ENCODE peak calls at places on chromosomes 4 and X, in six cellular contexts. Z is vagina, L is H1, B is stomach, W is esophagus squamous epithelium, S is suprapubic skin. T is an unnamed sample.

GRCh38 chrX:637660-638481 is 7.3 kb downstream of the SHOX start:
- DNase-seq in Z (no peak), W (no peak), S (no peak), L (peak), B (peak), T (no peak)

GRCh38 chr4:188430384-188430783 is 291.1 kb downstream of the TRIML1 start:
- DNase-seq in B (no peak), Z (no peak), L (no peak), W (no peak), S (no peak), T (no peak)

GRCh38 chr4:147543039-147543438 is 62.1 kb downstream of the EDNRA start:
- DNase-seq in W (no peak), B (no peak), Z (no peak), L (no peak), S (no peak), T (no peak)

GRCh38 chr4:117455088-117455487 is 369.7 kb upstream of the TRAM1L1 start:
- DNase-seq in B (no peak), W (no peak), L (no peak), Z (no peak), S (no peak), T (no peak)

GRCh38 chrX:33086886-33087285 is 124.5 kb downstream of the DMD start:
- DNase-seq in W (no peak), L (no peak), S (no peak), B (no peak), Z (no peak), T (no peak)

GRCh38 chr4:182729527-182729926 is 187.7 kb downstream of the DCTD start:
- DNase-seq in W (no peak), S (no peak), B (no peak), Z (no peak), L (no peak), T (no peak)

GRCh38 chrX:78555401-78555980 is 103.6 kb downstream of the RTL3 start:
- DNase-seq in B (no peak), L (no peak), S (no peak), Z (no peak), W (no peak), T (no peak)

GRCh38 chr4:139951051-139951450 is 202.9 kb downstream of the MAML3 start:
- DNase-seq in B (no peak), W (no peak), Z (no peak), S (no peak), L (no peak), T (no peak)

GRCh38 chr4:121148621-121149020 is 15.5 kb downstream of the TNIP3 start:
- DNase-seq in L (no peak), B (no peak), Z (no peak), W (no peak), S (no peak), T (no peak)

GRCh38 chrX:19174401-19175025 is 52.2 kb upstream of the ADGRG2 start:
- DNase-seq in W (no peak), S (no peak), Z (no peak), B (no peak), L (no peak), T (no peak)

GRCh38 chr4:1559896-1560650 is 124.0 kb downstream of the FAM53A start:
- DNase-seq in B (no peak), L (no peak), W (no peak), S (no peak), Z (no peak), T (no peak)

GRCh38 chrX:37745354-37745753 is 34.5 kb upstream of the CYBB start:
- DNase-seq in Z (no peak), S (no peak), L (peak), W (no peak), B (peak), T (peak)

GRCh38 chr4:55356991-55357461 is 11.0 kb downstream of the SRD5A3 start:
- DNase-seq in W (no peak), S (no peak), L (peak), B (no peak), Z (peak), T (no peak)

GRCh38 chr4:71456841-71457240 is 118.0 kb downstream of the SLC4A4 start:
- DNase-seq in W (no peak), B (no peak), S (no peak), Z (no peak), L (no peak), T (peak)

GRCh38 chr4:120694973-120695372 is 227.6 kb downstream of the PRDM5 start:
- DNase-seq in B (no peak), L (no peak), Z (no peak), S (no peak), W (no peak), T (no peak)

GRCh38 chrX:69991685-69992084 is 58.1 kb downstream of the AWAT2 start:
- DNase-seq in Z (no peak), L (no peak), S (no peak), W (no peak), B (no peak), T (no peak)

GRCh38 chrX:69993494-69993893 is 56.2 kb downstream of the AWAT2 start:
- DNase-seq in B (no peak), W (no peak), L (no peak), Z (no peak), S (no peak), T (no peak)

GRCh38 chrX:69996102-69996468 is 53.7 kb downstream of the AWAT2 start:
- DNase-seq in Z (no peak), L (no peak), S (no peak), B (no peak), W (no peak), T (no peak)

GRCh38 chrX:70001269-70001668 is 48.5 kb downstream of the AWAT2 start:
- DNase-seq in B (no peak), S (no peak), L (no peak), W (no peak), Z (no peak), T (no peak)

DNA sequence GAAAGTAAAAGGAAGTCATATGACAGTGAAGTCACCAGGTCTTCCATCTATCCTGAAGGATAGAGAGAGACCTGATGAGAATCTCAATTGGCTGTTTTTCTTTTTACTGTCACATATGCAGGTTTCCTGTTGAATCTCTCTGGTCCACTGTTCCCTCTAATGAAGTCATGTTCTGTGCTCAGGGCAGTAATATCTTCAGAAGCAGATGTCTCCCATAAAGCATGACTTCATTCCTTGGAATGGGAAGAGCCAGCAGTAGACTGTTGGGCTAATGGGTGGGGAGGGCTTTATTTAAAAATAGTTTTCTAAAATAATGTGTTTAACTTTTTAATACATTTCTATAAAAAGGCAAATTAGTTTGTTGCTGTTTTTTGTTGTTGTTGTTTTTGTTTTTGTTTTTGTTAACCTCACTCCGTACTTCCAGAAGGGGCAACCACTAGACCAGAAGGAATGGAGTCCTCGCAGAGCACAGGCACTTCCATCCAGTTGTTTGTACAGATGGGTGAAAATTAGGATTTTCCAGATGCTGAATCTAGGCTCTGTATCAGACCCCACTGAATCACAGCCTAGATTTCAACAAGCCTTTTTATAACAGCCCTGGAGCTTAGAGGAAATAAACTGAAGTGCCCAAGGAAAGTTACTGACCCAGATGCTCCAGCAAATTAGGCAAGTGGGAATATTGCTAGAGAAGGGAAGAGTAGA is 54.2 kb downstream of the AWAT2 start:
- DNase-seq in W (no peak), B (no peak), S (no peak), Z (no peak), L (no peak), T (no peak)
- TF ChIP-seq CTCF in W (no peak), B (no peak), S (no peak), Z (no peak), L (no peak), T (no peak)

GRCh38 chrX:119467842-119468185 is 430 bp upstream of the SLC25A5 start:
- DNase-seq in S (no peak), L (no peak), B (no peak), W (no peak), Z (no peak), T (no peak)

GRCh38 chrX:119466970-119467369 is 1.3 kb upstream of the SLC25A5 start:
- DNase-seq in W (no peak), S (no peak), L (no peak), B (no peak), Z (no peak), T (no peak)

GRCh38 chrX:119468186-119468929 is at the start of gene SLC25A5:
- DNase-seq in B (peak), S (peak), W (peak), L (peak), Z (peak), T (peak)

GRCh38 chrX:119467433-119467832 is 811 bp upstream of the SLC25A5 start:
- DNase-seq in B (no peak), W (no peak), L (no peak), S (no peak), Z (no peak), T (no peak)

DNA sequence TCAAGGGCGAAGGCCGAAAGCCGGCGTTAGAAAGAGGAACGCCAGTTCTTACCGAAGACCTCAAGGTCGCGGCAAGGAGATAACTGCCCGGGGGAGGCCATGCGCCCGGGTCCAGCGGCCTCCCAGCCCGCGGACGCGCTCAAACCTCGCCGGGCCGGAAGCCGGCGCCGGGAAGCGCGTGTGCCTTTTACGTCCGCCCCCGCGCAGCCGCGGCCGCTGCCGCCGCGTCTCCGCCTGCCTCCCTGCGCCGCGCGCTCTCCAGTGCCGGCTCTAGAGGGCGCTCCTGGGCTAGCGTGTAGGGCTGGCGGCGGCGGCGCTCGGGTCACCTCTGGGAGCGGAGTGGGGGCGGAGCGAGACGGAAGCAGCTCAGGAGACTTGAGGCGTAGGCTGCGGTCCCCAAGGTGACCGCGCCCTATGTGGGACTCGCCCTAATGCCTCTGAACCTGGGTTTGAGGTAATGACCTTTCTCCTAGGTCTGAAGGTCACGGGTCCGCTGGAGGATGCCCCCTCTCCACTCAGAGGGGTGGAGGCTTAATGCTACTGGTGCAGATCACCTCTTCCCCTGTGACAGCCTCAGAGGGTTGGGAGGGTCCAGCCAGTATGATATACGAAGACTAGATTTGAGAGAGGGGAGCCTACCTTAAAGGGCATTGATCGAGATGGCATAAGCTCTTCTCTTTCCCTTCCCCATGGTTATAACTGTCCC is 839 bp downstream of the SLC25A5 start:
- DNase-seq in Z (no peak), L (peak), W (peak), S (peak), B (peak), T (peak)
- TF ChIP-seq POLR2A in Z (no peak), L (peak), W (no peak), S (no peak), B (no peak), T (peak)

GRCh38 chr4:25575581-25575980 is 80.1 kb upstream of the SLC34A2 start:
- DNase-seq in Z (no peak), W (no peak), L (no peak), S (no peak), B (no peak), T (no peak)

GRCh38 chr4:25564836-25565235 is 90.8 kb upstream of the SLC34A2 start:
- DNase-seq in S (no peak), Z (no peak), B (no peak), W (no peak), L (no peak), T (no peak)

GRCh38 chr4:25567253-25567652 is 88.4 kb upstream of the SLC34A2 start:
- DNase-seq in Z (no peak), S (no peak), B (no peak), L (no peak), W (no peak), T (no peak)

GRCh38 chr4:25568788-25569231 is 86.8 kb upstream of the SLC34A2 start:
- DNase-seq in W (no peak), S (no peak), B (no peak), Z (no peak), L (no peak), T (no peak)

DNA sequence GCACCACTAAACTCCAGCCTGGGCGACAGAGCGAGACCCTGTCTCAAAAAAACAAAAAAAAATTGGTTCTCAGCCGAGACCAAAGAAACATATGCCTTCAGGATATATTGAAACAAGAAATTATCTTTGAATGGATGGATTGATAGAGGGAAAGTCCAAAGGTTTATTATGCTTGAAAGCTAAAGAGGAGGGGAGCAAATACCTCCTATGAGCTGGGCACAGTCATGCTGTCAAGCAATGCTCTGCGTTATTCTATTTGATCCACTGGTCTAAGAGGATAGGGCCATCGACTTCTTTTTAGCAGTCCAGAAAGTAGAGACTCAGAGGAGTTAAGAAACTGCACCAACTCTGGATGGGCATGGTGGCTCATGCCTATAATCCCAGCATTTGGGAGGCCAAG is 85.9 kb upstream of the SLC34A2 start:
- DNase-seq in W (no peak), L (no peak), B (no peak), S (no peak), Z (no peak), T (no peak)
- H3K4me3 ChIP-seq in W (no peak), L (no peak), B (no peak), S (no peak), Z (no peak), T (no peak)

GRCh38 chr4:13627606-13628301 is at the start of gene BOD1L1:
- DNase-seq in Z (peak), B (peak), S (peak), W (peak), L (peak), T (peak)
- TF ChIP-seq CTCF in Z (peak), B (no peak), S (no peak), W (peak), L (peak), T (peak)

GRCh38 chrX:31266172-31267076 is 194.6 kb upstream of the FTHL17 start:
- DNase-seq in S (peak), W (no peak), Z (no peak), L (peak), B (peak), T (peak)
- TF ChIP-seq POLR2A in S (no peak), W (no peak), Z (no peak), L (no peak), B (no peak), T (peak)

GRCh38 chrX:130082244-130083106 is 27.8 kb downstream of the ELF4 start:
- DNase-seq in Z (no peak), W (no peak), S (peak), B (peak), L (no peak), T (no peak)
- H3K4me3 ChIP-seq in Z (no peak), W (no peak), S (peak), B (no peak), L (no peak), T (no peak)

GRCh38 chr4:165351359-165352130 is 24.1 kb downstream of the MSMO1 start:
- DNase-seq in B (no peak), L (no peak), Z (no peak), W (no peak), S (no peak), T (no peak)
- TF ChIP-seq CTCF in B (no peak), L (peak), Z (no peak), W (no peak), S (no peak), T (no peak)

DNA sequence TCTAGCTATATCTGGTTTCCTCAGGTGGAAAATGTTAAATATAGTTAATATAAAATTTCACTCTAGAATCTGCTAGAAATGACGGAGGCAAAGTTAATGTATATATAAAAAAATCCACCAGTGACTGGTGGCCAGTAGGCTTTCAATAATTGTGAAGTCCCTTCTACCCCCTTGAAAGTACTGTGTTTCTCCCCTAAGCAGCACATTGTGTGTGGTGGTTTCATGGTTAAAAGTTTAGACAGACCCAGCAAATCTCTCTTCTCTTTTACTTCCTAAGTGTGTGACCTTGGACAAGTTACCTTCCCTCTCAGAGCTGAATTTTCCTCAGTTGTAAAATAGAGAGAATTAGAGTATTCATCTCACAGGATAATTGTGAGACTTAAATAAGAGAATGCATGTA is 600 bp upstream of the HEPH start:
- DNase-seq in B (no peak), W (no peak), Z (no peak), L (no peak), S (no peak), T (no peak)
- TF ChIP-seq POLR2A in B (no peak), W (no peak), Z (no peak), L (no peak), S (no peak), T (no peak)

GRCh38 chr4:20253799-20254409 is 2.2 kb downstream of the SLIT2 start:
- DNase-seq in W (no peak), L (peak), B (no peak), Z (no peak), S (peak), T (no peak)

GRCh38 chr4:20255823-20256222 is 4.1 kb downstream of the SLIT2 start:
- DNase-seq in B (no peak), Z (no peak), S (no peak), L (no peak), W (no peak), T (no peak)

GRCh38 chr4:20254517-20255250 is 3.0 kb downstream of the SLIT2 start:
- DNase-seq in S (peak), B (no peak), L (no peak), W (no peak), Z (no peak), T (no peak)

GRCh38 chr4:20255251-20255586 is 3.5 kb downstream of the SLIT2 start:
- DNase-seq in Z (no peak), B (no peak), W (no peak), S (no peak), L (no peak), T (no peak)

GRCh38 chr4:20256381-20256881 is 4.7 kb downstream of the SLIT2 start:
- DNase-seq in S (no peak), Z (no peak), W (no peak), B (no peak), L (no peak), T (no peak)
- H3K4me3 ChIP-seq in S (no peak), Z (peak), W (no peak), B (peak), L (no peak), T (peak)

T was measured in prostate gland.